ENCODE peak calls at places on chromosomes 13 and 19, in eight cellular contexts. C, J, N, S, P, E, B and V are unnamed samples.

GRCh38 chr13:30486230-30487074 is 20.7 kb upstream of the HMGB1 start:
- DNase-seq in P (no peak), J (no peak), N (no peak), E (no peak), S (peak), B (no peak), C (no peak), V (peak)

GRCh38 chr13:27269114-27269665 is 1.4 kb upstream of the RASL11A start:
- DNase-seq in J (no peak), C (no peak), S (no peak), N (no peak), P (no peak), E (no peak), B (no peak), V (no peak)

GRCh38 chr13:97468331-97468730 is 34.4 kb downstream of the RAP2A start:
- DNase-seq in N (peak), B (no peak), J (peak), P (no peak), S (no peak), E (no peak), C (no peak), V (no peak)

GRCh38 chr13:66222926-66223325 is 1007.2 kb downstream of the PCDH9 start:
- DNase-seq in C (no peak), E (no peak), J (no peak), P (no peak), S (no peak), N (no peak), B (no peak), V (no peak)

GRCh38 chr13:79874396-79875360 is 393.7 kb downstream of the NDFIP2 start:
- DNase-seq in S (no peak), P (no peak), C (no peak), B (no peak), J (no peak), E (no peak), N (no peak), V (peak)

GRCh38 chr19:34171539-34171876 is 796 bp upstream of the LSM14A start:
- DNase-seq in B (peak), C (no peak), E (no peak), S (no peak), J (no peak), N (no peak), P (no peak), V (no peak)

GRCh38 chr13:80133631-80134083 is 207.3 kb downstream of the SPRY2 start:
- DNase-seq in C (no peak), B (no peak), S (no peak), J (no peak), P (no peak), E (peak), N (no peak), V (no peak)

GRCh38 chr13:36298535-36299068 is 988 bp upstream of the CCDC169 start:
- DNase-seq in B (no peak), S (peak), N (no peak), P (no peak), C (no peak), J (no peak), E (peak), V (peak)

GRCh38 chr13:36293497-36293896 is 4.1 kb downstream of the CCDC169 start:
- DNase-seq in P (no peak), E (no peak), J (no peak), B (no peak), N (no peak), C (no peak), S (no peak), V (no peak)

GRCh38 chr19:5130371-5131030 is 161.6 kb downstream of the KDM4B start:
- DNase-seq in C (no peak), J (no peak), B (peak), N (no peak), E (no peak), P (no peak), S (no peak), V (no peak)

GRCh38 chr13:78589206-78589605 is 14.1 kb downstream of the POU4F1 start:
- DNase-seq in N (peak), J (no peak), C (no peak), P (no peak), S (peak), E (no peak), B (no peak), V (peak)

GRCh38 chr13:30713133-30713532 is 22.2 kb upstream of the ALOX5AP start:
- DNase-seq in E (peak), B (no peak), P (no peak), N (no peak), J (no peak), S (no peak), C (no peak), V (no peak)

GRCh38 chr13:113364933-113365371 is 1.0 kb upstream of the GRTP1 start:
- DNase-seq in S (no peak), E (no peak), P (no peak), B (no peak), J (peak), N (no peak), C (no peak), V (peak)

GRCh38 chr13:41613984-41614581 is 156.7 kb downstream of the RGCC start:
- DNase-seq in C (no peak), B (no peak), N (peak), E (peak), P (peak), S (no peak), J (no peak), V (no peak)

GRCh38 chr13:83827338-83827737 is 54.9 kb downstream of the SLITRK1 start:
- DNase-seq in P (no peak), E (no peak), N (no peak), B (no peak), S (no peak), J (no peak), C (no peak), V (no peak)

GRCh38 chr13:109101550-109102144 is 472.2 kb downstream of the MYO16 start:
- DNase-seq in S (no peak), E (no peak), C (no peak), B (no peak), N (no peak), P (no peak), J (no peak), V (no peak)

GRCh38 chr19:16778796-16779411 is 50.3 kb upstream of the SIN3B start:
- DNase-seq in C (peak), S (peak), E (peak), B (peak), P (peak), J (peak), N (peak), V (peak)

GRCh38 chr19:10309423-10309822 is at the start of gene ZGLP1:
- DNase-seq in B (no peak), N (no peak), J (no peak), E (no peak), S (no peak), C (no peak), P (no peak), V (no peak)

GRCh38 chr19:45879971-45880370 is 6.0 kb downstream of the IRF2BP1 start:
- DNase-seq in B (no peak), J (no peak), S (no peak), N (no peak), C (no peak), E (no peak), P (no peak), V (no peak)

GRCh38 chr19:45876411-45877197 is 9.3 kb downstream of the IRF2BP1 start:
- DNase-seq in J (peak), C (peak), E (peak), B (no peak), S (peak), N (peak), P (no peak), V (peak)

GRCh38 chr19:45879055-45879454 is 6.9 kb downstream of the IRF2BP1 start:
- DNase-seq in B (no peak), P (no peak), S (no peak), N (no peak), C (no peak), J (peak), E (no peak), V (no peak)

GRCh38 chr19:45876161-45876410 is 9.9 kb downstream of the IRF2BP1 start:
- DNase-seq in C (no peak), E (no peak), J (no peak), N (no peak), S (no peak), P (no peak), B (no peak), V (no peak)

GRCh38 chr19:45878043-45878794 is 7.7 kb downstream of the IRF2BP1 start:
- DNase-seq in C (no peak), B (no peak), J (no peak), S (no peak), E (no peak), N (peak), P (no peak), V (no peak)
- TF ChIP-seq POLR2AphosphoS5 in C (no peak), B (no peak), J (no peak), S (no peak), E (no peak), N (no peak), P (no peak), V (no peak)

DNA sequence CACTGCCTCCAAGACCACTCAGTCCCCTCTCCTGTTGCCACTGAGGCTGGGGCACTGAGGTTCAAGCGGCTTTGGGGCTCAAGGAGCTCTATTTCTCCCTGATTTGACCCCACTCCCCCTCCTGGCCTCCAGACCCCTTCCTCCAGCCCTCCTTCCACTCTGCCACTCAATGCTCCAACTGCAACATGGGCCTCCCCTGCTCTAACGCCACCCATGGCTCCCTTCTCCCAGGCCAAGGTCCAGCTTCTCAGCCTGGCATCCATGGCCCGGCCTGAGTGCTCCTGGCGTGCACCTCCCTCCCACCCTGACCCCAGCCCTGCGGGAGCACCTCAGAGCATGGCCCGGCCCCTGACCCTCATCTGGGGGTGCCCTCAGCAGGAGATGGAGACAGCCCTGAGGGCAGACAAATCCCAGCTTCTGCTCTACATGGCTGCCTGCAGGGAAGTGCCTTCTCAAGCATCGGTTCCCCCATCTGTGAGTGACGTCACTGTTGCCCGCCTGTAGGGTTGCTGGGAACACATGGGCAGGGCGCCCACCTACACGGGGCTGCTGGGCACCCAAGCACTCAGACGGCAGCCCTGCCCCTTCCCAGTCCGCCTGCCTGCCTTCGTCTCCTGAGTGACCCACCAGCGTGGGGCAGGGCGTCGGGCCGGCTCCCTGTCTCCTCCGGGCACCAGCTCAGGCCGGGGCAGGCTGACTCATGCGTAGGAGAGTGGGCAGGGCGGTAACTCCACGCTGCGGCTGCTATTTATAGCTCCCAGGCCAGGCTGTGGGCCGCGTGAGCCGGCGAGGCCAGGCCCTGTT is 1.6 kb upstream of the DIRAS1 start:
- DNase-seq in C (peak), P (no peak), E (no peak), B (no peak), J (peak), S (no peak), N (no peak), V (peak)
- H3K4me2 ChIP-seq in C (peak), P (peak), E (no peak), B (no peak), J (peak), S (peak), N (peak), V (no peak)

GRCh38 chr19:39423258-39424086 is 11.0 kb downstream of the PLEKHG2 start:
- DNase-seq in E (no peak), N (no peak), B (no peak), C (no peak), S (no peak), P (no peak), J (no peak), V (no peak)

GRCh38 chr19:39425744-39426143 is 10.0 kb downstream of the RPS16 start:
- DNase-seq in S (no peak), E (no peak), N (no peak), B (no peak), C (no peak), J (no peak), P (no peak), V (no peak)

GRCh38 chr19:39426170-39426569 is 9.6 kb downstream of the RPS16 start:
- DNase-seq in B (no peak), S (no peak), P (no peak), N (no peak), J (no peak), C (no peak), E (no peak), V (no peak)

GRCh38 chr19:39427707-39428106 is 8.0 kb downstream of the RPS16 start:
- DNase-seq in P (no peak), C (no peak), N (no peak), J (no peak), E (no peak), S (peak), B (no peak), V (no peak)

DNA sequence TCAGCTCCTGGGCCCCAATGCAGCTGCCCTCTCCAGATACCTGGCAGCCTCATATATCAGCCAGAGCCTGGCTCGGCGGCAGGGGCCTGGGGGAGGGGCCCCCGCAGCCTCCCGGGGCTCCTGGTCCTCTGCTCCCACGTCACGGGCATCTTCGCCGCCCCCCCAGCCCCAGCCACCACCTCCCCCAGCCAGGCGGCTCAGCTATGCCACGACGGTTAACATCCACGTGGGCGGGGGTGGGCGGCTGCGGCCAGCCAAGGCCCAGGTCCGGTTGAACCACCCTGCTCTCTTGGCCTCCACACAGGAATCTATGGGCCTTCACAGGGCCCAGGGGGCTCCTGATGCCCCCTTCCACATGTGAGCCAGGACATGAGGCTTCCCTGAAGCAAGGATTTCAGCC is 10.8 kb downstream of the RPS16 start:
- DNase-seq in P (no peak), B (no peak), J (peak), C (no peak), E (no peak), N (no peak), S (no peak), V (no peak)
- TF ChIP-seq POLR2AphosphoS5 in P (no peak), B (no peak), J (no peak), C (no peak), E (no peak), N (no peak), S (no peak), V (no peak)

DNA sequence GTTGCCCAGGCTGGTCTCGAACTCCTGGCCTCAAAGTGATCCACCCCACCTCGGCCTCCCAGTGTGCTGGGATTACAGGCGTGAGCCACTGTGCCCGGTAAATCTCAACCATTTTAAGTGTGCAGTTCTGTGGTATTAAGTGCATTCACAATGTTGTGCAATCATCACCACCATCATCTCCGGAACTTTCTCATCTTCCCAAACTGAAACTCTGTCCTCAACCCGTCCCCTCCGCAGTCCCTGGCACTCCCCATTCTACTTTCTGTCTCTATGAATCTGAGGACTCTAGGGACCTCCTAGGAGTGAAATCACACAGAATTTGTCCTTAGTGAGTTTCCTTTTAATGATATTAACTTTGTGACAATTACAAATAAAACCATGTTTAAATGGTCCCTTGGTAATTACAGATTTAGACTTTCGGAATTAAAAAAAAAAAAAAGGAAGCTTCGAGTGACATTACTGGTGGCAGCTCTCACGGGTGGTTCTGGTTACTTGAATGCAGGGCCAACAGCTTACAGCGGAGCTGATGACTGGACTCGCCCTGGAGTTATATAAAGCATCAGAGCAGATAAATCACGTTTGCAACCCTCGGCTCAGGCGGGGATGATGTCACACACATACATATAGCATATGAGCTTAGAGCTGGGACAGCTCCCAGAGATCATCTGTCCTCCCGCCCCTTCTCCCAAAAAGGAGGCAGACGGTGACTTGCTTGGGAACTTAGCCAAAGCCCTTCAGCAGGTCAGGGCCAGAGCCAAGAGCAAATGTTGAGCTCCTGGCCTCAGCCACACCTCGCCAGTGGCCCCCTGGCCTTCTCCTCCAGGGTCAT is 89.8 kb downstream of the ZNF557 start:
- DNase-seq in N (no peak), P (no peak), J (no peak), S (no peak), C (no peak), B (no peak), E (no peak), V (no peak)
- H3K4me2 ChIP-seq in N (no peak), P (no peak), J (no peak), S (no peak), C (no peak), B (no peak), E (no peak), V (no peak)

GRCh38 chr19:1280588-1281269 is 4.9 kb upstream of the EFNA2 start:
- DNase-seq in E (no peak), J (no peak), S (no peak), B (no peak), N (no peak), C (no peak), P (no peak), V (no peak)
- TF ChIP-seq POLR2AphosphoS5 in E (no peak), J (no peak), S (no peak), B (no peak), N (no peak), C (no peak), P (no peak), V (no peak)

GRCh38 chr13:99326012-99326411 is 18.8 kb upstream of the GPR183 start:
- DNase-seq in J (no peak), P (no peak), S (no peak), C (no peak), B (no peak), E (no peak), N (no peak), V (no peak)
- H3K4me2 ChIP-seq in J (no peak), P (no peak), S (no peak), C (peak), B (peak), E (no peak), N (no peak), V (no peak)

GRCh38 chr19:54454781-54455675 is 6.0 kb downstream of the LENG8 start:
- DNase-seq in N (no peak), J (no peak), B (no peak), S (no peak), C (peak), P (no peak), E (no peak), V (no peak)

GRCh38 chr19:54455786-54456422 is 6.9 kb downstream of the LENG8 start:
- DNase-seq in J (no peak), N (no peak), E (no peak), B (no peak), P (no peak), S (no peak), C (peak), V (no peak)

GRCh38 chr19:54452626-54453025 is 3.6 kb downstream of the LENG8 start:
- DNase-seq in N (no peak), B (no peak), S (no peak), C (no peak), J (no peak), E (no peak), P (no peak), V (no peak)

GRCh38 chr19:54451997-54452396 is 3.0 kb downstream of the LENG8 start:
- DNase-seq in B (no peak), J (no peak), C (no peak), S (no peak), P (no peak), N (no peak), E (no peak), V (no peak)

DNA sequence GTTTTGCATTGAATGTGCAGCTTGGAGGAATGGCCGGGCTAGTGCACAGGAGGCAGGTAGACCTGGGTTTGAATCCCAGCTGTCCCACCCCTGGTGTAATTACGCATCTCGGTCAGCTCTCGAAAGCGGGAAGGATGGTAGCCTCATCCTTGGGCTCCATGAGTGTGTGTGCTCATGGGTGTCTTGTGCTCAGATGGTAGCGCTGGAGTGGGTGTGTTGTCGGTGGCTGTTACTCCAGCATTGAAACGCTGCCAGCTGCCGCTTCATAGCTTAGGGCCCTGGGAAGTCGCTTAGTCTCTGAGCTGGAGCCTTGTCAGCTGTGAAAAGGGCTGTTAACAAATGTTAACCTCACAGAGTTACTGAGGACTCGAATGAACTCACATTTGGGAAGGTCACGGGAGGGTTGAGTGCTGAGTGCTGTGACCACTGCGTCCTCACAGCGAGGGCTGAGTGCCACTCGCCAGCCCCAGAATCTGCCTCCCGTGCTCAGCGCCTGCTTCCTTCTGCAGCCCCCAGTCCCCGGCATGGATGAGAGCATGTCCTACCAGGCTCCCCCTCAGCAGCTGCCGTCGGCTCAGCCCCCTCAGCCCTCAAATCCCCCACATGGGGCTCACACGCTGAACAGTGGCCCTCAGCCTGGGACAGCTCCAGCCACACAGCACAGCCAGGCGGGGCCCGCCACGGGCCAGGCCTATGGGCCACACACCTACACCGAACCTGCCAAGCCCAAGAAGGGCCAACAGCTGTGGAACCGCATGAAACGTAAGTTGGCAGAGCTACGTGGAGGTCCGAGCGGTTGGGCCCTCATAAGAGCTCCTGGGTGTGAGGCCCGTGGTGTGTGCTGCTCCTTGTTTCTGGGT is 5.2 kb downstream of the LENG8 start:
- DNase-seq in C (peak), J (no peak), S (no peak), E (no peak), B (no peak), N (no peak), P (no peak), V (no peak)
- TF ChIP-seq POLR2AphosphoS5 in C (peak), J (no peak), S (no peak), E (no peak), B (no peak), N (no peak), P (no peak), V (no peak)

GRCh38 chr13:100694722-100695644 is 20.4 kb upstream of the TMTC4 start:
- DNase-seq in J (peak), N (peak), B (no peak), C (peak), S (peak), P (peak), E (peak), V (peak)
- H3K4me2 ChIP-seq in J (no peak), N (peak), B (no peak), C (peak), S (no peak), P (peak), E (no peak), V (no peak)

GRCh38 chr19:50906217-50906616 is 5.0 kb downstream of the KLK4 start:
- DNase-seq in B (no peak), J (peak), N (peak), C (peak), P (no peak), E (no peak), S (peak), V (peak)
- TF ChIP-seq POLR2AphosphoS5 in B (no peak), J (no peak), N (no peak), C (no peak), P (no peak), E (no peak), S (no peak), V (no peak)